ENCODE peak calls at places on chromosomes 11 and 22, in eight cellular contexts. One of them, this sample, is unnamed.

GRCh38 chr22:49261616-49262015 is 566.1 kb downstream of the BRD1 start:
- DNase-seq in hepatocyte: no peak
- DNase-seq in activated CD4-positive, alpha-beta T cell treated with anti-CD3 and anti-CD28 coated beads for 24 hours: no peak
- DNase-seq in mesothelial cell of epicardium: no peak
- DNase-seq in Right ventricle myocardium superior: no peak
- DNase-seq in stimulated activated CD4-positive, alpha-beta T cell treated with anti-CD3 and anti-CD28 coated beads, TNF-alpha, amount 100 ng/mL, for 48 hours: no peak
- DNase-seq in T follicular helper cell: no peak
- DNase-seq in GM23338: no peak
- DNase-seq in this sample: no peak

GRCh38 chr22:18057568-18058209 is 20.1 kb upstream of the PEX26 start:
- DNase-seq in hepatocyte: peak
- DNase-seq in activated CD4-positive, alpha-beta T cell treated with anti-CD3 and anti-CD28 coated beads for 24 hours: no peak
- DNase-seq in mesothelial cell of epicardium: no peak
- DNase-seq in Right ventricle myocardium superior: peak
- DNase-seq in stimulated activated CD4-positive, alpha-beta T cell treated with anti-CD3 and anti-CD28 coated beads, TNF-alpha, amount 100 ng/mL, for 48 hours: no peak
- DNase-seq in T follicular helper cell: no peak
- DNase-seq in GM23338: no peak
- DNase-seq in this sample: peak

GRCh38 chr11:65278351-65278750 is 16.6 kb downstream of the POLA2 start:
- DNase-seq in hepatocyte: no peak
- DNase-seq in activated CD4-positive, alpha-beta T cell treated with anti-CD3 and anti-CD28 coated beads for 24 hours: no peak
- DNase-seq in mesothelial cell of epicardium: no peak
- DNase-seq in Right ventricle myocardium superior: no peak
- DNase-seq in stimulated activated CD4-positive, alpha-beta T cell treated with anti-CD3 and anti-CD28 coated beads, TNF-alpha, amount 100 ng/mL, for 48 hours: no peak
- DNase-seq in T follicular helper cell: no peak
- DNase-seq in GM23338: peak
- DNase-seq in this sample: peak

GRCh38 chr11:7657306-7658025 is 15.8 kb downstream of the CYB5R2 start:
- DNase-seq in hepatocyte: peak
- DNase-seq in activated CD4-positive, alpha-beta T cell treated with anti-CD3 and anti-CD28 coated beads for 24 hours: no peak
- DNase-seq in mesothelial cell of epicardium: no peak
- DNase-seq in Right ventricle myocardium superior: peak
- DNase-seq in stimulated activated CD4-positive, alpha-beta T cell treated with anti-CD3 and anti-CD28 coated beads, TNF-alpha, amount 100 ng/mL, for 48 hours: no peak
- DNase-seq in T follicular helper cell: no peak
- DNase-seq in GM23338: peak
- DNase-seq in this sample: peak

GRCh38 chr11:69919659-69920499 is 100.7 kb upstream of the FGF3 start:
- DNase-seq in hepatocyte: no peak
- DNase-seq in activated CD4-positive, alpha-beta T cell treated with anti-CD3 and anti-CD28 coated beads for 24 hours: no peak
- DNase-seq in mesothelial cell of epicardium: no peak
- DNase-seq in Right ventricle myocardium superior: no peak
- DNase-seq in stimulated activated CD4-positive, alpha-beta T cell treated with anti-CD3 and anti-CD28 coated beads, TNF-alpha, amount 100 ng/mL, for 48 hours: no peak
- DNase-seq in T follicular helper cell: no peak
- DNase-seq in GM23338: no peak
- DNase-seq in this sample: no peak

GRCh38 chr11:67389477-67389876 is 2.3 kb upstream of the RAD9A start:
- DNase-seq in hepatocyte: peak
- DNase-seq in activated CD4-positive, alpha-beta T cell treated with anti-CD3 and anti-CD28 coated beads for 24 hours: no peak
- DNase-seq in mesothelial cell of epicardium: no peak
- DNase-seq in Right ventricle myocardium superior: peak
- DNase-seq in stimulated activated CD4-positive, alpha-beta T cell treated with anti-CD3 and anti-CD28 coated beads, TNF-alpha, amount 100 ng/mL, for 48 hours: no peak
- DNase-seq in T follicular helper cell: no peak
- DNase-seq in GM23338: peak
- DNase-seq in this sample: no peak

GRCh38 chr11:133697603-133698002 is 147.7 kb downstream of the SPATA19 start:
- DNase-seq in hepatocyte: no peak
- DNase-seq in activated CD4-positive, alpha-beta T cell treated with anti-CD3 and anti-CD28 coated beads for 24 hours: no peak
- DNase-seq in mesothelial cell of epicardium: no peak
- DNase-seq in Right ventricle myocardium superior: no peak
- DNase-seq in stimulated activated CD4-positive, alpha-beta T cell treated with anti-CD3 and anti-CD28 coated beads, TNF-alpha, amount 100 ng/mL, for 48 hours: no peak
- DNase-seq in T follicular helper cell: no peak
- DNase-seq in GM23338: no peak
- DNase-seq in this sample: no peak

GRCh38 chr22:43887391-43887790 is 4.4 kb downstream of the PNPLA5 start:
- DNase-seq in hepatocyte: no peak
- DNase-seq in activated CD4-positive, alpha-beta T cell treated with anti-CD3 and anti-CD28 coated beads for 24 hours: no peak
- DNase-seq in mesothelial cell of epicardium: no peak
- DNase-seq in Right ventricle myocardium superior: no peak
- DNase-seq in stimulated activated CD4-positive, alpha-beta T cell treated with anti-CD3 and anti-CD28 coated beads, TNF-alpha, amount 100 ng/mL, for 48 hours: no peak
- DNase-seq in T follicular helper cell: no peak
- DNase-seq in GM23338: no peak
- DNase-seq in this sample: no peak

GRCh38 chr11:12569499-12570040 is 104.7 kb upstream of the TEAD1 start:
- DNase-seq in hepatocyte: no peak
- DNase-seq in activated CD4-positive, alpha-beta T cell treated with anti-CD3 and anti-CD28 coated beads for 24 hours: no peak
- DNase-seq in mesothelial cell of epicardium: no peak
- DNase-seq in Right ventricle myocardium superior: no peak
- DNase-seq in stimulated activated CD4-positive, alpha-beta T cell treated with anti-CD3 and anti-CD28 coated beads, TNF-alpha, amount 100 ng/mL, for 48 hours: no peak
- DNase-seq in T follicular helper cell: no peak
- DNase-seq in GM23338: no peak
- DNase-seq in this sample: peak